ENCODE peak calls at places on chromosome 9, in five cellular contexts. Y, D, K, P and N are unnamed samples.

GRCh38 chr9:18743976-18744375 is 270.0 kb downstream of the ADAMTSL1 start:
- DNase-seq in P (no peak), Y (no peak), D (no peak), K (peak; percentile 30), N (no peak)

GRCh38 chr9:16119861-16120641 is 567.2 kb downstream of the CCDC171 start:
- DNase-seq in K (peak; percentile 91), P (no peak), D (no peak), Y (no peak), N (peak; percentile 73)

GRCh38 chr9:1978941-1979340 is 36.2 kb upstream of the SMARCA2 start:
- DNase-seq in P (no peak), K (peak; percentile 37), Y (peak; percentile 26), D (no peak), N (peak; percentile 66)

GRCh38 chr9:117750401-117750800 is 46.2 kb downstream of the TLR4 start:
- DNase-seq in K (no peak), P (no peak), D (no peak), Y (no peak), N (no peak)

GRCh38 chr9:109001275-109001676 is 12.0 kb downstream of the CTNNAL1 start:
- DNase-seq in P (no peak), K (peak; percentile 97), D (no peak), Y (no peak), N (peak; percentile 88)

GRCh38 chr9:117290809-117291208 is 124.0 kb downstream of the ASTN2 start:
- DNase-seq in K (no peak), P (no peak), D (no peak), Y (no peak), N (no peak)

GRCh38 chr9:33809506-33809905 is 7.5 kb upstream of the UBE2R2 start:
- DNase-seq in Y (no peak), P (no peak), K (no peak), D (no peak), N (no peak)

GRCh38 chr9:68949271-68950000 is 64.5 kb downstream of the PRKACG start:
- DNase-seq in D (peak; percentile 3), K (no peak), Y (no peak), P (peak; percentile 55), N (no peak)

GRCh38 chr9:22084336-22085035 is 75.4 kb upstream of the CDKN2B start:
- DNase-seq in Y (no peak), K (peak; percentile 95), D (no peak), P (no peak), N (peak; percentile 92)

GRCh38 chr9:121698627-121699270 is 47.3 kb downstream of the DAB2IP start:
- DNase-seq in K (no peak), Y (peak; percentile 48), D (no peak), P (peak; percentile 17), N (no peak)

GRCh38 chr9:87431831-87432230 is 65.8 kb upstream of the DAPK1 start:
- DNase-seq in Y (no peak), P (no peak), D (no peak), K (no peak), N (no peak)

GRCh38 chr9:114396558-114397218 is 8.9 kb upstream of the AKNA start:
- DNase-seq in K (no peak), Y (no peak), D (no peak), P (no peak), N (peak; percentile 20)

GRCh38 chr9:81868145-81868544 is 60.1 kb upstream of the SPATA31D4 start:
- DNase-seq in D (no peak), P (no peak), Y (no peak), K (no peak), N (peak; percentile 55)

GRCh38 chr9:124190761-124191160 is 67.0 kb upstream of the NEK6 start:
- DNase-seq in K (no peak), D (peak; percentile 77), Y (no peak), P (no peak), N (peak; percentile 44)

GRCh38 chr9:120387257-120387999 is 192.5 kb downstream of the CDK5RAP2 start:
- DNase-seq in P (no peak), K (no peak), D (no peak), Y (no peak), N (no peak)

GRCh38 chr9:95740217-95741004 is 135.1 kb upstream of the ERCC6L2 start:
- DNase-seq in P (no peak), D (no peak), Y (no peak), K (no peak), N (peak; percentile 49)

GRCh38 chr9:97761879-97762278 is 64.7 kb upstream of the XPA start:
- DNase-seq in P (no peak), Y (no peak), D (no peak), K (no peak), N (no peak)

GRCh38 chr9:106745457-106745856 is 117.5 kb upstream of the ZNF462 start:
- DNase-seq in P (no peak), D (no peak), Y (no peak), K (peak; percentile 5), N (no peak)

GRCh38 chr9:35520404-35520790 is 30.5 kb downstream of the RUSC2 start:
- DNase-seq in Y (no peak), P (no peak), D (no peak), K (no peak), N (peak; percentile 44)

GRCh38 chr9:124231095-124231743 is 26.5 kb upstream of the NEK6 start:
- DNase-seq in D (no peak), Y (no peak), K (no peak), P (no peak), N (no peak)

GRCh38 chr9:38160613-38161215 is 91.7 kb upstream of the SHB start:
- DNase-seq in P (peak; percentile 83), K (peak; percentile 72), Y (peak; percentile 73), D (peak; percentile 21), N (peak; percentile 43)

GRCh38 chr9:75892168-75892901 is 1.9 kb downstream of the PCSK5 start:
- DNase-seq in P (peak; percentile 66), Y (peak; percentile 44), D (peak; percentile 34), K (no peak), N (no peak)

GRCh38 chr9:36426945-36427344 is 26.9 kb upstream of the RNF38 start:
- DNase-seq in P (no peak), Y (no peak), D (no peak), K (no peak), N (no peak)

GRCh38 chr9:131578778-131579504 is 33.6 kb downstream of the PRRT1B start:
- DNase-seq in Y (no peak), P (peak; percentile 68), K (no peak), D (no peak), N (no peak)

GRCh38 chr9:128104171-128104618 is 23.3 kb downstream of the PTGES2 start:
- DNase-seq in Y (no peak), D (no peak), P (no peak), K (no peak), N (no peak)